ENCODE peak calls at places on chromosomes 4 and X, in seven cellular contexts. M, V, B, D, Y, Q and E are unnamed samples.

GRCh38 chr4:94342713-94343112 is at the start of gene HPGDS:
- DNase-seq in M (no peak), V (no peak), B (no peak), D (no peak), Y (no peak), Q (no peak), E (no peak)

GRCh38 chrX:78673256-78673655 is 14.1 kb upstream of the RTL3 start:
- DNase-seq in M (no peak), V (no peak), B (no peak), D (no peak), Y (peak), Q (no peak), E (no peak)

GRCh38 chrX:23752740-23753435 is 9.8 kb upstream of the ACOT9 start:
- DNase-seq in M (no peak), V (no peak), B (peak), D (no peak), Y (no peak), Q (peak), E (no peak)

GRCh38 chr4:34939073-34939472 is 1305.2 kb downstream of the ARAP2 start:
- DNase-seq in M (no peak), V (no peak), B (no peak), D (peak), Y (no peak), Q (no peak), E (no peak)

GRCh38 chr4:185780472-185780871 is 31.5 kb downstream of the SORBS2 start:
- DNase-seq in M (no peak), V (no peak), B (no peak), D (no peak), Y (no peak), Q (no peak), E (no peak)

GRCh38 chrX:154785711-154786110 is 19.6 kb downstream of the MPP1 start:
- DNase-seq in M (no peak), V (no peak), B (no peak), D (no peak), Y (peak), Q (no peak), E (no peak)

GRCh38 chr4:156362581-156362980 is 408.9 kb upstream of the CTSO start:
- DNase-seq in M (no peak), V (no peak), B (peak), D (no peak), Y (no peak), Q (no peak), E (no peak)

GRCh38 chrX:12007881-12008280 is 130.4 kb upstream of the FRMPD4 start:
- DNase-seq in M (no peak), V (no peak), B (peak), D (no peak), Y (peak), Q (peak), E (no peak)

GRCh38 chr4:10701702-10702460 is 17.3 kb upstream of the CLNK start:
- DNase-seq in M (no peak), V (no peak), B (no peak), D (no peak), Y (no peak), Q (no peak), E (no peak)

GRCh38 chr4:6942238-6942800 is 32.7 kb downstream of the TBC1D14 start:
- DNase-seq in M (no peak), V (no peak), B (peak), D (no peak), Y (peak), Q (peak), E (no peak)

GRCh38 chr4:69154021-69154420 is 57.7 kb downstream of the UGT2B7 start:
- DNase-seq in M (no peak), V (no peak), B (no peak), D (no peak), Y (no peak), Q (no peak), E (no peak)

DNA sequence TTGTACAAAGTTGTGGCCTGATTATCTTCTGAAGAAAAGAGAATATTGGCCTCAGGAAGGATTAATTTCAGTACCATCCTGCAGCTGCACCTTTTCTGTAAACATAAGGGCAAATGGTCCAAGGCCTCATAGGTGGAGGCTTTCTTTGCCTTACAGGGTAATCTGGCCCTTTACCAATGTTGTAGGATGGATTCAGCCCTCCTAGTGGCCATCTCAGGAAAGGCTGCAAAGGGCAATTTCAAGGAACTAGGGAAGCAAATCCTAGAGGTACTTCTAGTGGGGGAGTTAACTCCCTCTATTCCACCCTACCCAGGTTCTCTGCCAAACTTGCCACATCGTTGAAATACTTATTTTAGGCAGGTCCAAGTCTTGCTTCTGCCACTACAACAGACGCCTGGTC is 57.6 kb downstream of the UGT2B11 start:
- DNase-seq in M (no peak), V (no peak), B (no peak), D (peak), Y (no peak), Q (no peak), E (no peak)
- TF ChIP-seq CTCF in M (no peak), V (peak), B (no peak), D (peak), Y (no peak), Q (no peak), E (no peak)

DNA sequence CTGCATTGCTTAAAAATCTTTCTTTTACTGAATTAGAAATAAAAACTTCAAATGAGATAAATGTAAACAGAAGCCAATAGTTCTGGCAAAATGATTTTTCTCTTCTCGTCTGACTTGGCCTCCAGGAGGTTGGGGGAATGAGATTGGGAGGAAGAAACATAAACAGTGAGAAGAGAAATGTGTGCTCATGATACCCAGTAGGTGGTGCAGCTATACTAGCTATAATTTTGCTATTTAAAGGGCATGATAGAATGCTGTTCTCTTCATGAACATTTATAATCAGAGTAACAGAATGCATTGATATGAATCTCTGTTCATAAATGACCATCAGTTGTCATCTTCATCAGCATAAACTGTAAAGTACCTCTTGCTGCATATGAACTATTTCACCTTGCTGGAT is 85.5 kb downstream of the TACR3 start:
- DNase-seq in M (no peak), V (no peak), B (no peak), D (no peak), Y (peak), Q (no peak), E (no peak)
- TF ChIP-seq CTCF in M (no peak), V (no peak), B (no peak), D (no peak), Y (no peak), Q (no peak), E (no peak)

GRCh38 chrX:41734530-41734929 is 10.5 kb downstream of the GPR82 start:
- DNase-seq in M (no peak), V (no peak), B (peak), D (no peak), Y (peak), Q (no peak), E (no peak)
- TF ChIP-seq CTCF in M (no peak), V (peak), B (peak), D (peak), Y (peak), Q (peak), E (no peak)

GRCh38 chrX:29231800-29232199 is 644.6 kb downstream of the IL1RAPL1 start:
- DNase-seq in M (no peak), V (no peak), B (no peak), D (no peak), Y (no peak), Q (no peak), E (no peak)
- TF ChIP-seq CTCF in M (no peak), V (peak), B (peak), D (peak), Y (no peak), Q (no peak), E (no peak)

GRCh38 chrX:152652467-152652866 is 14.8 kb downstream of the GABRQ start:
- DNase-seq in M (no peak), V (no peak), B (no peak), D (no peak), Y (no peak), Q (no peak), E (no peak)

GRCh38 chrX:152656087-152656486 is 18.4 kb downstream of the GABRQ start:
- DNase-seq in M (no peak), V (no peak), B (no peak), D (no peak), Y (no peak), Q (no peak), E (no peak)

GRCh38 chrX:152656890-152657289 is 19.2 kb downstream of the GABRQ start:
- DNase-seq in M (no peak), V (no peak), B (no peak), D (no peak), Y (no peak), Q (no peak), E (no peak)

GRCh38 chrX:152663086-152663485 is 25.4 kb downstream of the GABRQ start:
- DNase-seq in M (no peak), V (no peak), B (no peak), D (no peak), Y (no peak), Q (no peak), E (no peak)

DNA sequence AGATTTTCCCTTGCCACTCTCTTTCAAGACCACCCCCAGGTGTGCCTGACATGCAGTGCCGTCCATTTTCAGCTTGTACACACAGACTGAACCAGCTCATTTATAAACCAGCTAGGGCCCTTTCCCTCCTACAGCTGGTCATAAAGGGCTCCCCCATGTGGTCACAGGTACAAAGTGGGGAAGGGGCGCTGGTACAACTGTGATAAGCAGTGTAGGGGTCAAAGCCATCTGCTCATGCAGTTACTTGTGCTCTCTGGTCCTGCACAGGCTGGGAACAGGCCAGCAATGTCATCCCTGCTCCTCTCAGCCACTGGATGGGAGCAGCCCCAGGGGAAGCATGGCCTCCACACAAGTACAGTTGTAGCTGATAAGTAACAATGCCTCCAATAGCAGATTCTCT is 20.6 kb downstream of the GABRQ start:
- DNase-seq in M (no peak), V (no peak), B (no peak), D (peak), Y (peak), Q (no peak), E (no peak)
- TF ChIP-seq CTCF in M (no peak), V (peak), B (no peak), D (peak), Y (peak), Q (no peak), E (no peak)

DNA sequence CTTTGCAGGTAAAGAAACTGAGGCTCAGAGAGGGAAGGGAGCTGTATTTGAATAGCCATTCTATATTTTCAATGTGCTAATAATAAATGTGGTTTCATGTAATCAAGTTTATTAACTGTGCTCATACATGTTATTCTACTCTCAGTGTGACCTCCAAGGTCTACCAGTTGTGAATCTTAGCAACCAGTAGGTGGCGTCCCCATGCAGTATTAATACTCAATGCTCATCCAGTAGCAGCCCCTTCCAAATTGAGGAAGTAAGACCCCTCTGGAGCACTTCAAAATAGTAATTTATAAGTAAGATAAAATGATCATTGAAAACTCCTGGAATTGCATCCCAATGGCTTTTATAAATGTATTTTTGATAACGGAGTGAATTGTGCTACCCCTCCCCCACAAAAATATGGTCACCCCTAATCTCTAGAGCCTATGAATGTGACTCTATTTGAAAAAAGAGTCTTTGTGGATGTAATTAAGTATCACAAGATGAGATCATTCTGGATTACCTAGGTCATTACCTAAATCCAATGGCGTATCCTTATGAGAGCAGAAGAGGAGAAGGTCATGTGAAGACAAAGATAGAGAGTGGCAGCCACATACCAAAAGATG is 20.4 kb upstream of the SEPSECS start:
- DNase-seq in M (no peak), V (no peak), B (peak), D (peak), Y (peak), Q (no peak), E (no peak)
- TF ChIP-seq CTCF in M (peak), V (peak), B (peak), D (peak), Y (peak), Q (peak), E (no peak)

DNA sequence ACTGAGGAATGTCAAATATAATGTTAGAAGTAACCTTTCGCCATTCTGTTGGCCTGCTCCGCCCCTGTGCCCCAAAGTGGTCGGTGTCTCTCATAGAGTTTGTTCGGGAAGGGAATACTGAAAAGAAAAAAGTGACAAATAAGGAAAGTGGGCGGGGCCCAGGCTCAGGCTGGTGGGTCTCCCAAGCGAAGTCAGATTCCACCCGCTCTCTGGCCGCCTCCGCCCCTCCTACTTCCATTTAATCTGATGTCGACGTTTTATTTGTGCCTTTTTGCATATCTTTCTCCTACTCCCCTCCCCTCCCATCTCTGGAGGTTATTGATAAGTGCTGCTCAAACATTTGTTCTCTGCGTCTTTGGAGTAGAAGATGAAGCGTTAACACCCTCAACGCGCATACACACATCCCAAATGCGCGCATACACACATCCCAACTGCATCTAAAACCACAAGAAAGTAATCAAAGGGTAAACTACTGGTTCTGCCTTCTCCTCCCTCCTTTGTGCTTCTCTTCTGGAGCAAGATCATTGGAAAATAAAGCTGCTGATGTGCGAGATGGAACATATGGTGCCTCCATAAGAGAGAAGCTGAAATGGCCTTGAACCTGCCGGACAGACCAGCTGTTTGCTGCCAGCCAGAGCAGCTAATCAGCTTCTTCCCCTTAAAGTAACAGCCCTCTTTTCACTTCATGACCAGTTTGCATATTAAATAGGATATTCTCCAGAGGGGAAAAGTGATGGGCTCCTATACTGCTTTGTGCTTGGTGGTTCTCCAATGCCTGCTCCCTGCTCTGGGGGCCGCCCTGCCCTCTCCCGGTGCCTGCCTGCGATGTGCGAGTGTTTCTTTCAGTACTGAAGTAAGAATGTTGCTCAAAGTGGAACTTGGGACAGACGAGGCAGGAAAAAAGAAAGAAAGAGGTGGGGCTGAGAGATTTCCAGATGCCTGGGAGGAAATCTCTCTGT is 3.1 kb downstream of the MAMLD1 start:
- DNase-seq in M (no peak), V (no peak), B (peak), D (peak), Y (no peak), Q (no peak), E (no peak)
- TF ChIP-seq CTCF in M (no peak), V (no peak), B (peak), D (peak), Y (no peak), Q (peak), E (no peak)

DNA sequence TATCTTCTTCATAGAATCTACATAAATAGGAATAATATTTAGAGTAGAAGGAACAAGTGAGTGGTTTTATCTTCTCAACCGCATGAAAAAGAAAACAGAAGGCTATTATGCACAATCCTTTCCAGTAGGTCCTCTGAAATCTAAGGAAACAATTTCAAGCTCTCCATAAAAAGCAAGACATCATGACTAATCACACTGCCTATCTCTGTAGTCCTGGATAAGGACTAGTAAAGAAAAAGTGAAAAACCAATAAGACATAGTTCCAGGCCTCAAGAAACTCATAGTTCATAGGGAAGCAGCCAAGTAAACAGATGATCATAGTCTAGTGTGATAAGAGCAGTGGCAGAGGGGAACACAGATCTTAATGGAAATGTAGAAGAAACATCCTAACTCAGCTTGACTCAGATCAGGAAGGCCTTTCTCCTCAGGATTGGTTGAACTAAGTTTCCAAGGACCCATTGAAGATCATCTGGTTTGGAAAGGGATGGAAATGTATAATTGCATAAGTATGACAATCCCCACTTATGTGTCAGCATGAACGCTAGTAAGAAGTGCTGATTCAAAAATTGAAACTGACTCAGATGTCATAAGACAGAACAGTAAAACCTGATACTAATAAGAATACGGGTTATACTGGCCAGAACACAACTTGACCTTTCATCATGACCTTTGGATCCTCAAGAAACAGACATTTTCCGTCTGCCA is 155.3 kb downstream of the GRIA3 start:
- DNase-seq in M (no peak), V (no peak), B (peak), D (no peak), Y (no peak), Q (peak), E (no peak)
- TF ChIP-seq CTCF in M (no peak), V (no peak), B (no peak), D (no peak), Y (no peak), Q (no peak), E (no peak)

GRCh38 chrX:51484616-51485015 is 11.8 kb downstream of the NUDT11 start:
- DNase-seq in M (no peak), V (no peak), B (no peak), D (no peak), Y (no peak), Q (no peak), E (no peak)
- TF ChIP-seq CTCF in M (no peak), V (no peak), B (no peak), D (no peak), Y (no peak), Q (no peak), E (no peak)